ENCODE peak calls at places on chromosomes 7 and 10, in four cellular contexts. One of them, this sample, is unnamed.

GRCh38 chr10:26799342-26799741 is 61.4 kb downstream of the ABI1 start:
- DNase-seq in stimulated activated CD4-positive, alpha-beta T cell treated with anti-CD3 and anti-CD28 coated beads, Interleukin-15, amount 100 ng/mL, for 24 hours: no peak
- DNase-seq in B cell: peak
- DNase-seq in WERI-Rb-1: no peak
- DNase-seq in this sample: no peak

GRCh38 chr10:103847909-103848468 is 7.4 kb downstream of the SH3PXD2A start:
- DNase-seq in stimulated activated CD4-positive, alpha-beta T cell treated with anti-CD3 and anti-CD28 coated beads, Interleukin-15, amount 100 ng/mL, for 24 hours: peak
- DNase-seq in B cell: no peak
- DNase-seq in WERI-Rb-1: peak
- DNase-seq in this sample: no peak

GRCh38 chr10:58334817-58335305 is at the start of gene UBE2D1:
- DNase-seq in stimulated activated CD4-positive, alpha-beta T cell treated with anti-CD3 and anti-CD28 coated beads, Interleukin-15, amount 100 ng/mL, for 24 hours: peak
- DNase-seq in B cell: peak
- DNase-seq in WERI-Rb-1: peak
- DNase-seq in this sample: peak

GRCh38 chr10:110336111-110336721 is 31.5 kb upstream of the SMNDC1 start:
- DNase-seq in stimulated activated CD4-positive, alpha-beta T cell treated with anti-CD3 and anti-CD28 coated beads, Interleukin-15, amount 100 ng/mL, for 24 hours: no peak
- DNase-seq in B cell: no peak
- DNase-seq in WERI-Rb-1: no peak
- DNase-seq in this sample: no peak

GRCh38 chr10:124332426-124332825 is 86.3 kb downstream of the OAT start:
- DNase-seq in stimulated activated CD4-positive, alpha-beta T cell treated with anti-CD3 and anti-CD28 coated beads, Interleukin-15, amount 100 ng/mL, for 24 hours: no peak
- DNase-seq in B cell: no peak
- DNase-seq in WERI-Rb-1: no peak
- DNase-seq in this sample: no peak

GRCh38 chr7:41047192-41047591 is 655.7 kb downstream of the INHBA start:
- DNase-seq in stimulated activated CD4-positive, alpha-beta T cell treated with anti-CD3 and anti-CD28 coated beads, Interleukin-15, amount 100 ng/mL, for 24 hours: no peak
- DNase-seq in B cell: no peak
- DNase-seq in WERI-Rb-1: no peak
- DNase-seq in this sample: no peak

GRCh38 chr10:7258948-7259523 is 151.8 kb downstream of the SFMBT2 start:
- DNase-seq in stimulated activated CD4-positive, alpha-beta T cell treated with anti-CD3 and anti-CD28 coated beads, Interleukin-15, amount 100 ng/mL, for 24 hours: peak
- DNase-seq in B cell: no peak
- DNase-seq in WERI-Rb-1: no peak
- DNase-seq in this sample: no peak

GRCh38 chr7:107995184-107996071 is 7.5 kb downstream of the LAMB1 start:
- DNase-seq in stimulated activated CD4-positive, alpha-beta T cell treated with anti-CD3 and anti-CD28 coated beads, Interleukin-15, amount 100 ng/mL, for 24 hours: no peak
- DNase-seq in B cell: no peak
- DNase-seq in WERI-Rb-1: peak
- DNase-seq in this sample: no peak

GRCh38 chr10:48765039-48765438 is 80.4 kb downstream of the WDFY4 start:
- DNase-seq in stimulated activated CD4-positive, alpha-beta T cell treated with anti-CD3 and anti-CD28 coated beads, Interleukin-15, amount 100 ng/mL, for 24 hours: no peak
- DNase-seq in B cell: no peak
- DNase-seq in WERI-Rb-1: no peak
- DNase-seq in this sample: no peak

GRCh38 chr10:84298077-84298476 is 30.3 kb upstream of the CCSER2 start:
- DNase-seq in stimulated activated CD4-positive, alpha-beta T cell treated with anti-CD3 and anti-CD28 coated beads, Interleukin-15, amount 100 ng/mL, for 24 hours: no peak
- DNase-seq in B cell: no peak
- DNase-seq in WERI-Rb-1: no peak
- DNase-seq in this sample: no peak

GRCh38 chr10:74081192-74081803 is 69.3 kb downstream of the AP3M1 start:
- DNase-seq in stimulated activated CD4-positive, alpha-beta T cell treated with anti-CD3 and anti-CD28 coated beads, Interleukin-15, amount 100 ng/mL, for 24 hours: peak
- DNase-seq in B cell: peak
- DNase-seq in WERI-Rb-1: peak
- DNase-seq in this sample: no peak

GRCh38 chr10:117373848-117374505 is 1.3 kb downstream of the PDZD8 start:
- DNase-seq in stimulated activated CD4-positive, alpha-beta T cell treated with anti-CD3 and anti-CD28 coated beads, Interleukin-15, amount 100 ng/mL, for 24 hours: peak
- DNase-seq in B cell: peak
- DNase-seq in WERI-Rb-1: peak
- DNase-seq in this sample: peak

GRCh38 chr10:12703141-12703540 is 298.4 kb downstream of the CCDC3 start:
- DNase-seq in stimulated activated CD4-positive, alpha-beta T cell treated with anti-CD3 and anti-CD28 coated beads, Interleukin-15, amount 100 ng/mL, for 24 hours: no peak
- DNase-seq in B cell: no peak
- DNase-seq in WERI-Rb-1: no peak
- DNase-seq in this sample: no peak

GRCh38 chr7:13448243-13448642 is 541.2 kb downstream of the ETV1 start:
- DNase-seq in stimulated activated CD4-positive, alpha-beta T cell treated with anti-CD3 and anti-CD28 coated beads, Interleukin-15, amount 100 ng/mL, for 24 hours: no peak
- DNase-seq in B cell: no peak
- DNase-seq in WERI-Rb-1: no peak
- DNase-seq in this sample: no peak

GRCh38 chr10:129511758-129512157 is 44.7 kb downstream of the MGMT start:
- DNase-seq in stimulated activated CD4-positive, alpha-beta T cell treated with anti-CD3 and anti-CD28 coated beads, Interleukin-15, amount 100 ng/mL, for 24 hours: no peak
- DNase-seq in B cell: no peak
- DNase-seq in WERI-Rb-1: no peak
- DNase-seq in this sample: no peak

GRCh38 chr10:126731613-126731995 is 61.1 kb upstream of the C10orf90 start:
- DNase-seq in stimulated activated CD4-positive, alpha-beta T cell treated with anti-CD3 and anti-CD28 coated beads, Interleukin-15, amount 100 ng/mL, for 24 hours: no peak
- DNase-seq in B cell: no peak
- DNase-seq in WERI-Rb-1: no peak
- DNase-seq in this sample: no peak

GRCh38 chr7:151786241-151786640 is 90.7 kb downstream of the PRKAG2 start:
- DNase-seq in stimulated activated CD4-positive, alpha-beta T cell treated with anti-CD3 and anti-CD28 coated beads, Interleukin-15, amount 100 ng/mL, for 24 hours: no peak
- DNase-seq in B cell: no peak
- DNase-seq in WERI-Rb-1: no peak
- DNase-seq in this sample: no peak

GRCh38 chr7:156000601-156001396 is 188.5 kb upstream of the SHH start:
- DNase-seq in stimulated activated CD4-positive, alpha-beta T cell treated with anti-CD3 and anti-CD28 coated beads, Interleukin-15, amount 100 ng/mL, for 24 hours: no peak
- DNase-seq in B cell: no peak
- DNase-seq in WERI-Rb-1: no peak
- DNase-seq in this sample: no peak

GRCh38 chr10:17418249-17418648 is 36.1 kb downstream of the ST8SIA6 start:
- DNase-seq in stimulated activated CD4-positive, alpha-beta T cell treated with anti-CD3 and anti-CD28 coated beads, Interleukin-15, amount 100 ng/mL, for 24 hours: no peak
- DNase-seq in B cell: no peak
- DNase-seq in WERI-Rb-1: no peak
- DNase-seq in this sample: no peak

GRCh38 chr10:98246911-98247820 is 20.8 kb downstream of the LOXL4 start:
- DNase-seq in stimulated activated CD4-positive, alpha-beta T cell treated with anti-CD3 and anti-CD28 coated beads, Interleukin-15, amount 100 ng/mL, for 24 hours: no peak
- DNase-seq in B cell: no peak
- DNase-seq in WERI-Rb-1: no peak
- DNase-seq in this sample: no peak

GRCh38 chr10:29748109-29748650 is 113.4 kb upstream of the SVIL start:
- DNase-seq in stimulated activated CD4-positive, alpha-beta T cell treated with anti-CD3 and anti-CD28 coated beads, Interleukin-15, amount 100 ng/mL, for 24 hours: no peak
- DNase-seq in B cell: no peak
- DNase-seq in WERI-Rb-1: no peak
- DNase-seq in this sample: no peak

GRCh38 chr10:26172126-26172525 is 44.4 kb upstream of the GAD2 start:
- DNase-seq in stimulated activated CD4-positive, alpha-beta T cell treated with anti-CD3 and anti-CD28 coated beads, Interleukin-15, amount 100 ng/mL, for 24 hours: no peak
- DNase-seq in B cell: no peak
- DNase-seq in WERI-Rb-1: no peak
- DNase-seq in this sample: no peak

GRCh38 chr10:67837519-67838314 is at the start of gene DNAJC12:
- DNase-seq in stimulated activated CD4-positive, alpha-beta T cell treated with anti-CD3 and anti-CD28 coated beads, Interleukin-15, amount 100 ng/mL, for 24 hours: no peak
- DNase-seq in B cell: no peak
- DNase-seq in WERI-Rb-1: peak
- DNase-seq in this sample: no peak

GRCh38 chr10:121655254-121656142 is 57.3 kb upstream of the FGFR2 start:
- DNase-seq in stimulated activated CD4-positive, alpha-beta T cell treated with anti-CD3 and anti-CD28 coated beads, Interleukin-15, amount 100 ng/mL, for 24 hours: no peak
- DNase-seq in B cell: no peak
- DNase-seq in WERI-Rb-1: no peak
- DNase-seq in this sample: no peak

GRCh38 chr7:12607134-12607533 is 36.6 kb downstream of the SCIN start:
- DNase-seq in stimulated activated CD4-positive, alpha-beta T cell treated with anti-CD3 and anti-CD28 coated beads, Interleukin-15, amount 100 ng/mL, for 24 hours: no peak
- DNase-seq in B cell: no peak
- DNase-seq in WERI-Rb-1: no peak
- DNase-seq in this sample: no peak

GRCh38 chr7:70657989-70658578 is 473.9 kb upstream of the GALNT17 start:
- DNase-seq in stimulated activated CD4-positive, alpha-beta T cell treated with anti-CD3 and anti-CD28 coated beads, Interleukin-15, amount 100 ng/mL, for 24 hours: no peak
- DNase-seq in B cell: no peak
- DNase-seq in WERI-Rb-1: no peak
- DNase-seq in this sample: no peak

GRCh38 chr7:151134743-151135524 is 32.6 kb downstream of the GBX1 start:
- DNase-seq in stimulated activated CD4-positive, alpha-beta T cell treated with anti-CD3 and anti-CD28 coated beads, Interleukin-15, amount 100 ng/mL, for 24 hours: no peak
- DNase-seq in B cell: no peak
- DNase-seq in WERI-Rb-1: no peak
- DNase-seq in this sample: peak

GRCh38 chr7:158404031-158404761 is 183.4 kb downstream of the PTPRN2 start:
- DNase-seq in stimulated activated CD4-positive, alpha-beta T cell treated with anti-CD3 and anti-CD28 coated beads, Interleukin-15, amount 100 ng/mL, for 24 hours: no peak
- DNase-seq in B cell: no peak
- DNase-seq in WERI-Rb-1: no peak
- DNase-seq in this sample: no peak

GRCh38 chr10:3635248-3635647 is 149.8 kb downstream of the KLF6 start:
- DNase-seq in stimulated activated CD4-positive, alpha-beta T cell treated with anti-CD3 and anti-CD28 coated beads, Interleukin-15, amount 100 ng/mL, for 24 hours: no peak
- DNase-seq in B cell: no peak
- DNase-seq in WERI-Rb-1: no peak
- DNase-seq in this sample: no peak

GRCh38 chr7:44965937-44966730 is 12.7 kb downstream of the MYO1G start:
- DNase-seq in stimulated activated CD4-positive, alpha-beta T cell treated with anti-CD3 and anti-CD28 coated beads, Interleukin-15, amount 100 ng/mL, for 24 hours: peak
- DNase-seq in B cell: no peak
- DNase-seq in WERI-Rb-1: no peak
- DNase-seq in this sample: no peak

GRCh38 chr7:1149351-1149794 is 10.6 kb downstream of the ZFAND2A start:
- DNase-seq in stimulated activated CD4-positive, alpha-beta T cell treated with anti-CD3 and anti-CD28 coated beads, Interleukin-15, amount 100 ng/mL, for 24 hours: no peak
- DNase-seq in B cell: no peak
- DNase-seq in WERI-Rb-1: no peak
- DNase-seq in this sample: no peak

GRCh38 chr10:28793482-28793881 is 116.2 kb downstream of the BAMBI start:
- DNase-seq in stimulated activated CD4-positive, alpha-beta T cell treated with anti-CD3 and anti-CD28 coated beads, Interleukin-15, amount 100 ng/mL, for 24 hours: no peak
- DNase-seq in B cell: no peak
- DNase-seq in WERI-Rb-1: no peak
- DNase-seq in this sample: no peak

GRCh38 chr10:89468625-89469024 is 54.3 kb downstream of the IFIT5 start:
- DNase-seq in stimulated activated CD4-positive, alpha-beta T cell treated with anti-CD3 and anti-CD28 coated beads, Interleukin-15, amount 100 ng/mL, for 24 hours: no peak
- DNase-seq in B cell: no peak
- DNase-seq in WERI-Rb-1: no peak
- DNase-seq in this sample: no peak

GRCh38 chr10:126914561-126914960 is 9.3 kb downstream of the DOCK1 start:
- DNase-seq in stimulated activated CD4-positive, alpha-beta T cell treated with anti-CD3 and anti-CD28 coated beads, Interleukin-15, amount 100 ng/mL, for 24 hours: no peak
- DNase-seq in B cell: no peak
- DNase-seq in WERI-Rb-1: no peak
- DNase-seq in this sample: no peak

GRCh38 chr7:133365892-133366291 is 113.0 kb downstream of the EXOC4 start:
- DNase-seq in stimulated activated CD4-positive, alpha-beta T cell treated with anti-CD3 and anti-CD28 coated beads, Interleukin-15, amount 100 ng/mL, for 24 hours: no peak
- DNase-seq in B cell: no peak
- DNase-seq in WERI-Rb-1: no peak
- DNase-seq in this sample: no peak

GRCh38 chr10:93080350-93081046 is 6.8 kb downstream of the CYP26A1 start:
- DNase-seq in stimulated activated CD4-positive, alpha-beta T cell treated with anti-CD3 and anti-CD28 coated beads, Interleukin-15, amount 100 ng/mL, for 24 hours: peak
- DNase-seq in B cell: peak
- DNase-seq in WERI-Rb-1: peak
- DNase-seq in this sample: peak

GRCh38 chr7:45597286-45597984 is 23.3 kb downstream of the ADCY1 start:
- DNase-seq in stimulated activated CD4-positive, alpha-beta T cell treated with anti-CD3 and anti-CD28 coated beads, Interleukin-15, amount 100 ng/mL, for 24 hours: no peak
- DNase-seq in B cell: no peak
- DNase-seq in WERI-Rb-1: no peak
- DNase-seq in this sample: no peak

GRCh38 chr7:20825555-20825954 is 38.9 kb upstream of the SP8 start:
- DNase-seq in stimulated activated CD4-positive, alpha-beta T cell treated with anti-CD3 and anti-CD28 coated beads, Interleukin-15, amount 100 ng/mL, for 24 hours: no peak
- DNase-seq in B cell: no peak
- DNase-seq in WERI-Rb-1: no peak
- DNase-seq in this sample: no peak